ENCODE peak calls at places on chromosomes 16 and 17, in four cellular contexts. One of them, this sample, is unnamed.

GRCh38 chr17:8673621-8674020 is 43.1 kb upstream of the MYH10 start:
- DNase-seq in lower leg skin: no peak
- DNase-seq in cardiac fibroblast: peak; percentile 95
- DNase-seq in A549: no peak
- DNase-seq in this sample: no peak

GRCh38 chr17:5583426-5584382 is 605 bp downstream of the NLRP1 start:
- DNase-seq in lower leg skin: peak; percentile 41
- DNase-seq in A549: no peak
- DNase-seq in cardiac fibroblast: peak; percentile 64
- DNase-seq in this sample: no peak

GRCh38 chr17:3920940-3921852 is 4.9 kb upstream of the P2RX1 start:
- DNase-seq in cardiac fibroblast: no peak
- DNase-seq in A549: no peak
- DNase-seq in lower leg skin: no peak
- DNase-seq in this sample: no peak

GRCh38 chr16:68473358-68474064 is 25.2 kb upstream of the SMPD3 start:
- DNase-seq in cardiac fibroblast: no peak
- DNase-seq in A549: no peak
- DNase-seq in lower leg skin: no peak
- DNase-seq in this sample: no peak

GRCh38 chr17:74831442-74832146 is 28.1 kb downstream of the GRIN2C start:
- DNase-seq in A549: no peak
- DNase-seq in lower leg skin: no peak
- DNase-seq in cardiac fibroblast: no peak
- DNase-seq in this sample: no peak

GRCh38 chr16:6549415-6549814 is 783.2 kb upstream of the RBFOX1 start:
- DNase-seq in cardiac fibroblast: no peak
- DNase-seq in A549: no peak
- DNase-seq in lower leg skin: no peak
- DNase-seq in this sample: no peak

GRCh38 chr17:13743906-13744305 is 142.2 kb upstream of the HS3ST3A1 start:
- DNase-seq in cardiac fibroblast: no peak
- DNase-seq in lower leg skin: no peak
- DNase-seq in A549: no peak
- DNase-seq in this sample: no peak

GRCh38 chr16:7378024-7378695 is 45.5 kb downstream of the RBFOX1 start:
- DNase-seq in A549: no peak
- DNase-seq in lower leg skin: no peak
- DNase-seq in cardiac fibroblast: no peak
- DNase-seq in this sample: no peak

GRCh38 chr16:12551946-12552345 is 251.7 kb downstream of the CPPED1 start:
- DNase-seq in A549: no peak
- DNase-seq in lower leg skin: no peak
- DNase-seq in cardiac fibroblast: peak; percentile 29
- DNase-seq in this sample: no peak

GRCh38 chr17:21286771-21287702 is 2.5 kb downstream of the MAP2K3 start:
- DNase-seq in lower leg skin: no peak
- DNase-seq in A549: no peak
- DNase-seq in cardiac fibroblast: no peak
- DNase-seq in this sample: no peak

GRCh38 chr17:82611140-82612058 is 36.8 kb downstream of the WDR45B start:
- DNase-seq in lower leg skin: no peak
- DNase-seq in A549: no peak
- DNase-seq in cardiac fibroblast: peak; percentile 72
- DNase-seq in this sample: no peak

GRCh38 chr17:33494156-33494555 is 201.1 kb upstream of the ASIC2 start:
- DNase-seq in lower leg skin: no peak
- DNase-seq in A549: no peak
- DNase-seq in cardiac fibroblast: peak; percentile 5
- DNase-seq in this sample: no peak

GRCh38 chr17:10649031-10649430 is 8.1 kb downstream of the MYH3 start:
- DNase-seq in A549: no peak
- DNase-seq in lower leg skin: no peak
- DNase-seq in cardiac fibroblast: no peak
- DNase-seq in this sample: no peak

GRCh38 chr17:62802531-62803205 is 5.4 kb downstream of the MARCHF10 start:
- DNase-seq in A549: no peak
- DNase-seq in cardiac fibroblast: no peak
- DNase-seq in lower leg skin: no peak
- DNase-seq in this sample: no peak

GRCh38 chr17:43831633-43832032 is 1.3 kb downstream of the MPP3 start:
- DNase-seq in A549: no peak
- DNase-seq in lower leg skin: no peak
- DNase-seq in cardiac fibroblast: no peak
- DNase-seq in this sample: no peak

GRCh38 chr17:41802961-41803682 is 8.6 kb downstream of the P3H4 start:
- DNase-seq in lower leg skin: no peak
- DNase-seq in cardiac fibroblast: no peak
- DNase-seq in A549: no peak
- DNase-seq in this sample: no peak

GRCh38 chr16:58022601-58023371 is 2.8 kb upstream of the MMP15 start:
- DNase-seq in cardiac fibroblast: peak; percentile 79
- DNase-seq in lower leg skin: no peak
- DNase-seq in A549: no peak
- DNase-seq in this sample: no peak

GRCh38 chr16:15907863-15908478 is 19.6 kb upstream of the CEP20 start:
- DNase-seq in A549: peak; percentile 55
- DNase-seq in cardiac fibroblast: peak; percentile 32
- DNase-seq in lower leg skin: no peak
- DNase-seq in this sample: no peak

GRCh38 chr17:72139213-72139612 is 18.4 kb downstream of the SOX9 start:
- DNase-seq in lower leg skin: no peak
- DNase-seq in cardiac fibroblast: no peak
- DNase-seq in A549: no peak
- DNase-seq in this sample: no peak

GRCh38 chr16:20849587-20850390 is 43.5 kb downstream of the REXO5 start:
- DNase-seq in cardiac fibroblast: peak; percentile 76
- DNase-seq in lower leg skin: peak; percentile 75
- DNase-seq in A549: peak; percentile 26
- DNase-seq in this sample: no peak

GRCh38 chr17:69672924-69673323 is 258.4 kb downstream of the MAP2K6 start:
- DNase-seq in cardiac fibroblast: peak; percentile 53
- DNase-seq in A549: no peak
- DNase-seq in lower leg skin: no peak
- DNase-seq in this sample: peak; percentile 16

GRCh38 chr17:45668316-45668715 is 115.8 kb upstream of the CRHR1 start:
- DNase-seq in lower leg skin: no peak
- DNase-seq in cardiac fibroblast: no peak
- DNase-seq in A549: no peak
- DNase-seq in this sample: no peak

GRCh38 chr16:8708546-8708945 is 34.1 kb downstream of the ABAT start:
- DNase-seq in cardiac fibroblast: no peak
- DNase-seq in A549: no peak
- DNase-seq in lower leg skin: no peak
- DNase-seq in this sample: no peak

GRCh38 chr17:6326483-6326882 is 108.4 kb downstream of the AIPL1 start:
- DNase-seq in cardiac fibroblast: no peak
- DNase-seq in A549: no peak
- DNase-seq in lower leg skin: no peak
- DNase-seq in this sample: no peak

GRCh38 chr17:10574324-10574723 is 24.9 kb upstream of the MYH2 start:
- DNase-seq in cardiac fibroblast: no peak
- DNase-seq in lower leg skin: no peak
- DNase-seq in A549: no peak
- DNase-seq in this sample: no peak

GRCh38 chr17:43766413-43767052 is 7.9 kb upstream of the SOST start:
- DNase-seq in cardiac fibroblast: peak; percentile 67
- DNase-seq in lower leg skin: peak; percentile 45
- DNase-seq in A549: peak; percentile 88
- DNase-seq in this sample: no peak

GRCh38 chr17:16477255-16477654 is 14.7 kb downstream of the LRRC75A start:
- DNase-seq in A549: peak; percentile 88
- DNase-seq in cardiac fibroblast: peak; percentile 89
- DNase-seq in lower leg skin: peak; percentile 36
- DNase-seq in this sample: peak; percentile 60

GRCh38 chr17:79618383-79619067 is 7.7 kb upstream of the RBFOX3 start:
- DNase-seq in cardiac fibroblast: no peak
- DNase-seq in A549: no peak
- DNase-seq in lower leg skin: no peak
- DNase-seq in this sample: no peak

GRCh38 chr17:80619535-80620235 is 75.0 kb downstream of the RPTOR start:
- DNase-seq in lower leg skin: no peak
- DNase-seq in cardiac fibroblast: no peak
- DNase-seq in A549: peak; percentile 69
- DNase-seq in this sample: no peak

GRCh38 chr17:15946611-15947120 is 1.7 kb downstream of the ADORA2B start:
- DNase-seq in lower leg skin: no peak
- DNase-seq in A549: no peak
- DNase-seq in cardiac fibroblast: peak; percentile 40
- DNase-seq in this sample: no peak

GRCh38 chr17:80036715-80037477 is 454 bp downstream of the CCDC40 start:
- DNase-seq in lower leg skin: no peak
- DNase-seq in cardiac fibroblast: peak; percentile 46
- DNase-seq in A549: peak; percentile 63
- DNase-seq in this sample: no peak

GRCh38 chr16:85752511-85753420 is 1.9 kb upstream of the C16orf74 start:
- DNase-seq in A549: no peak
- DNase-seq in lower leg skin: no peak
- DNase-seq in cardiac fibroblast: peak; percentile 60
- DNase-seq in this sample: no peak

GRCh38 chr17:18102640-18103039 is 5.9 kb upstream of the MYO15A start:
- DNase-seq in lower leg skin: no peak
- DNase-seq in cardiac fibroblast: no peak
- DNase-seq in A549: no peak
- DNase-seq in this sample: no peak

GRCh38 chr16:49483651-49484451 is 110.2 kb downstream of the C16orf78 start:
- DNase-seq in lower leg skin: no peak
- DNase-seq in cardiac fibroblast: no peak
- DNase-seq in A549: no peak
- DNase-seq in this sample: no peak

GRCh38 chr16:73052441-73053030 is 4.6 kb upstream of the ZFHX3 start:
- DNase-seq in cardiac fibroblast: no peak
- DNase-seq in A549: no peak
- DNase-seq in lower leg skin: no peak
- DNase-seq in this sample: no peak
- TF ChIP-seq CTCF in cardiac fibroblast: no peak
- TF ChIP-seq CTCF in A549: no peak
- TF ChIP-seq CTCF in lower leg skin: no peak
- TF ChIP-seq CTCF in this sample: no peak

GRCh38 chr17:2025622-2026309 is 632 bp upstream of the RTN4RL1 start:
- DNase-seq in lower leg skin: peak; percentile 74
- DNase-seq in A549: peak; percentile 97
- DNase-seq in cardiac fibroblast: peak; percentile 68
- DNase-seq in this sample: no peak
- TF ChIP-seq CTCF in lower leg skin: no peak
- TF ChIP-seq CTCF in A549: peak; percentile 90
- TF ChIP-seq CTCF in cardiac fibroblast: peak; percentile 86
- TF ChIP-seq CTCF in this sample: peak; percentile 88

GRCh38 chr17:57875109-57876022 is 25.5 kb upstream of the MRPS23 start:
- DNase-seq in A549: peak; percentile 98
- DNase-seq in lower leg skin: no peak
- DNase-seq in cardiac fibroblast: peak; percentile 99
- DNase-seq in this sample: peak; percentile 90
- TF ChIP-seq CTCF in A549: peak; percentile 54
- TF ChIP-seq CTCF in lower leg skin: no peak
- TF ChIP-seq CTCF in cardiac fibroblast: peak; percentile 73
- TF ChIP-seq CTCF in this sample: peak; percentile 73

GRCh38 chr16:54928421-54929089 is 2.1 kb upstream of the IRX5 start:
- DNase-seq in lower leg skin: peak; percentile 79
- DNase-seq in A549: peak; percentile 23
- DNase-seq in cardiac fibroblast: no peak
- DNase-seq in this sample: no peak
- TF ChIP-seq CTCF in lower leg skin: no peak
- TF ChIP-seq CTCF in A549: no peak
- TF ChIP-seq CTCF in cardiac fibroblast: no peak
- TF ChIP-seq CTCF in this sample: no peak

GRCh38 chr16:3120435-3120834 is 8.0 kb downstream of the ZNF205 start:
- DNase-seq in lower leg skin: no peak
- DNase-seq in A549: no peak
- DNase-seq in cardiac fibroblast: no peak
- DNase-seq in this sample: no peak

GRCh38 chr16:3127745-3128144 is 7.1 kb upstream of the ZNF213 start:
- DNase-seq in lower leg skin: no peak
- DNase-seq in cardiac fibroblast: no peak
- DNase-seq in A549: no peak
- DNase-seq in this sample: no peak

GRCh38 chr16:3122926-3123570 is 10.7 kb downstream of the ZNF205 start:
- DNase-seq in lower leg skin: no peak
- DNase-seq in A549: no peak
- DNase-seq in cardiac fibroblast: no peak
- DNase-seq in this sample: no peak

GRCh38 chr16:3121843-3122467 is 9.6 kb downstream of the ZNF205 start:
- DNase-seq in lower leg skin: no peak
- DNase-seq in A549: no peak
- DNase-seq in cardiac fibroblast: peak; percentile 70
- DNase-seq in this sample: no peak

GRCh38 chr16:3123986-3124886 is 10.6 kb upstream of the ZNF213 start:
- DNase-seq in cardiac fibroblast: peak; percentile 94
- DNase-seq in lower leg skin: peak; percentile 96
- DNase-seq in A549: peak; percentile 81
- DNase-seq in this sample: peak; percentile 61
- TF ChIP-seq CTCF in cardiac fibroblast: peak; percentile 34
- TF ChIP-seq CTCF in lower leg skin: no peak
- TF ChIP-seq CTCF in A549: no peak
- TF ChIP-seq CTCF in this sample: peak; percentile 51

DNA sequence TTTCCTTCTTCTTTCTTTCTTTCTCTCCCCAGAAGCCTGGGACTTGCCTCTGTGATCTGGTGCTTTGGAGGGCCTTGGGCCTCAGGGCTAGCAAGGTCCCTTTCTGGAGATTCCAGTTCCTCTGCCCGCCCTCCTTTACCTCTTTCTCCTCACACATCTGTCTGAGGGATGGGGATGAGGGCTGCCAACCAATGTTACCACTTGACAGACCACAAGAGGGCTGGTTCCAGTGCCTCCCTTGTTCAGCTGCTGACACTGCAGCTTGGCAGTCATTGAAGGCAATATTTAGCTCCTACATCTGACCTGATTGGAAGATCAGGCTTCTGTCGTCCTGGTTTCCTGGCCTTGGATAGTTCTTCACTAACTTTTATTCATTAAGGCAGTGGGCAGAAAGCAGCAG is 3.6 kb upstream of the ZNF652 start:
- DNase-seq in A549: peak; percentile 66
- DNase-seq in lower leg skin: no peak
- DNase-seq in cardiac fibroblast: peak; percentile 18
- DNase-seq in this sample: no peak
- TF ChIP-seq CTCF in A549: no peak
- TF ChIP-seq CTCF in lower leg skin: no peak
- TF ChIP-seq CTCF in cardiac fibroblast: no peak
- TF ChIP-seq CTCF in this sample: no peak

GRCh38 chr16:50901062-50901461 is 159.2 kb downstream of the CYLD start:
- DNase-seq in lower leg skin: no peak
- DNase-seq in cardiac fibroblast: no peak
- DNase-seq in A549: no peak
- DNase-seq in this sample: no peak

GRCh38 chr16:50900391-50900942 is 158.6 kb downstream of the CYLD start:
- DNase-seq in cardiac fibroblast: no peak
- DNase-seq in lower leg skin: no peak
- DNase-seq in A549: no peak
- DNase-seq in this sample: no peak

GRCh38 chr16:50902457-50902856 is 160.6 kb downstream of the CYLD start:
- DNase-seq in cardiac fibroblast: no peak
- DNase-seq in A549: no peak
- DNase-seq in lower leg skin: no peak
- DNase-seq in this sample: no peak
- TF ChIP-seq CTCF in cardiac fibroblast: no peak
- TF ChIP-seq CTCF in A549: no peak
- TF ChIP-seq CTCF in lower leg skin: no peak
- TF ChIP-seq CTCF in this sample: no peak

GRCh38 chr17:58305626-58306025 is 23.0 kb downstream of the TSPOAP1 start:
- DNase-seq in cardiac fibroblast: no peak
- DNase-seq in A549: no peak
- DNase-seq in lower leg skin: no peak
- DNase-seq in this sample: no peak
- TF ChIP-seq CTCF in cardiac fibroblast: no peak
- TF ChIP-seq CTCF in A549: no peak
- TF ChIP-seq CTCF in lower leg skin: no peak
- TF ChIP-seq CTCF in this sample: no peak